ENCODE peak calls at places on chromosomes 13 and 19, in four cellular contexts. D is stimulated activated CD8-positive, alpha-beta memory T cell treated with anti-CD3 and anti-CD28 coated beads, Interleukin-2, amount 100 ng/mL, for 48 hours; O is activated effector memory CD4-positive, alpha-beta T cell treated with anti-CD3 and anti-CD28 coated beads, Interleukin-2, amount 50 U/mL, for 16 hours; X is NT2/D1. W is an unnamed sample.

GRCh38 chr13:109904218-109904617 is 117.8 kb upstream of the IRS2 start:
- DNase-seq in D (no peak), O (no peak), X (peak), W (no peak)

GRCh38 chr19:5351731-5352228 is 11.2 kb upstream of the PTPRS start:
- DNase-seq in D (no peak), O (no peak), X (no peak), W (no peak)

GRCh38 chr19:18049390-18049789 is 37.3 kb downstream of the IL12RB1 start:
- DNase-seq in D (no peak), O (no peak), X (no peak), W (peak)

GRCh38 chr13:101512650-101513049 is 60.2 kb downstream of the ITGBL1 start:
- DNase-seq in D (no peak), O (no peak), X (no peak), W (no peak)

GRCh38 chr13:52010890-52011689 is at the start of gene ATP7B:
- DNase-seq in D (peak), O (peak), X (no peak), W (peak)

GRCh38 chr13:102917019-102917418 is 71.2 kb downstream of the ERCC5 start:
- DNase-seq in D (no peak), O (no peak), X (no peak), W (no peak)

GRCh38 chr19:35869327-35870123 is 1.2 kb downstream of the APLP1 start:
- DNase-seq in D (peak), O (peak), X (peak), W (peak)

GRCh38 chr19:16628984-16629691 is 1.1 kb upstream of the MED26 start:
- DNase-seq in D (no peak), O (no peak), X (no peak), W (peak)

GRCh38 chr19:13705928-13706447 is 58.3 kb upstream of the MRI1 start:
- DNase-seq in D (no peak), O (no peak), X (no peak), W (no peak)

GRCh38 chr19:52570005-52570861 is at the start of gene ZNF701:
- DNase-seq in D (peak), O (peak), X (peak), W (peak)

GRCh38 chr13:74229242-74229641 is 95.0 kb upstream of the KLF12 start:
- DNase-seq in D (no peak), O (no peak), X (no peak), W (no peak)

GRCh38 chr19:30646806-30647205 is 274.6 kb downstream of the ZNF536 start:
- DNase-seq in D (no peak), O (no peak), X (no peak), W (no peak)

GRCh38 chr13:75364131-75364713 is 117.7 kb downstream of the TBC1D4 start:
- DNase-seq in D (no peak), O (no peak), X (no peak), W (no peak)

GRCh38 chr19:33809960-33810359 is 13.3 kb downstream of the KCTD15 start:
- DNase-seq in D (no peak), O (no peak), X (no peak), W (no peak)

GRCh38 chr13:81957121-81957520 is 1616.2 kb upstream of the SPRY2 start:
- DNase-seq in D (no peak), O (no peak), X (peak), W (no peak)

GRCh38 chr13:53105477-53105876 is 76.9 kb downstream of the OLFM4 start:
- DNase-seq in D (no peak), O (no peak), X (no peak), W (no peak)

GRCh38 chr13:38301236-38301635 is 48.4 kb upstream of the UFM1 start:
- DNase-seq in D (no peak), O (no peak), X (no peak), W (no peak)

GRCh38 chr13:43657485-43657884 is 129.3 kb downstream of the ENOX1 start:
- DNase-seq in D (no peak), O (no peak), X (no peak), W (no peak)

GRCh38 chr13:73943137-73943964 is 190.9 kb downstream of the KLF12 start:
- DNase-seq in D (no peak), O (no peak), X (no peak), W (no peak)

GRCh38 chr19:45103200-45103624 is 10.2 kb downstream of the PPP1R37 start:
- DNase-seq in D (no peak), O (peak), X (no peak), W (peak)

GRCh38 chr13:31044658-31045620 is 112.5 kb downstream of the TEX26 start:
- DNase-seq in D (no peak), O (peak), X (no peak), W (no peak)

GRCh38 chr19:35949131-35949530 is 13.0 kb downstream of the LRFN3 start:
- DNase-seq in D (no peak), O (no peak), X (no peak), W (no peak)

GRCh38 chr19:13718733-13719132 is 45.6 kb upstream of the MRI1 start:
- DNase-seq in D (no peak), O (no peak), X (peak), W (peak)

GRCh38 chr13:105446197-105446596 is 1089.3 kb downstream of the EFNB2 start:
- DNase-seq in D (no peak), O (no peak), X (no peak), W (no peak)

GRCh38 chr19:884420-885211 is 8.4 kb downstream of the MED16 start:
- DNase-seq in D (no peak), O (no peak), X (no peak), W (no peak)

GRCh38 chr19:926595-927043 is 784 bp downstream of the ARID3A start:
- DNase-seq in D (no peak), O (peak), X (no peak), W (peak)

GRCh38 chr19:5349041-5349440 is 8.4 kb upstream of the PTPRS start:
- DNase-seq in D (no peak), O (no peak), X (no peak), W (no peak)

GRCh38 chr13:68232351-68233130 is 1002.4 kb upstream of the PCDH9 start:
- DNase-seq in D (no peak), O (no peak), X (no peak), W (no peak)

GRCh38 chr13:106568225-106569003 is 477 bp upstream of the ARGLU1 start:
- DNase-seq in D (no peak), O (no peak), X (no peak), W (no peak)

GRCh38 chr19:664913-665443 is 2.0 kb upstream of the RNF126 start:
- DNase-seq in D (peak), O (peak), X (peak), W (peak)

GRCh38 chr13:77460195-77460594 is 75.3 kb upstream of the SCEL start:
- DNase-seq in D (no peak), O (no peak), X (no peak), W (no peak)

GRCh38 chr13:45136741-45137500 is 16.6 kb downstream of the GTF2F2 start:
- DNase-seq in D (no peak), O (no peak), X (no peak), W (no peak)